ENCODE peak calls at places on chromosomes 7 and 10, in nine cellular contexts. M, Z, I, F, K, U, Y, V and T are unnamed samples. For H3K4me1, the result is how much of the 10 kb centered on the place peaks cover.

GRCh38 chr10:5525581-5526271 is 965 bp downstream of the CALML3 start:
- DNase-seq in M (no peak), Z (no peak), I (no peak), F (no peak), K (no peak), U (peak), Y (no peak), V (no peak), T (no peak)

GRCh38 chr7:38973760-38974159 is 3.9 kb upstream of the POU6F2 start:
- DNase-seq in M (no peak), Z (no peak), I (no peak), F (no peak), K (no peak), U (no peak), Y (no peak), V (no peak), T (no peak)

GRCh38 chr10:25725917-25726716 is 207.9 kb upstream of the MYO3A start:
- DNase-seq in M (peak), Z (peak), I (peak), F (peak), K (no peak), U (no peak), Y (no peak), V (no peak), T (peak)

GRCh38 chr10:61643316-61643751 is 19.4 kb upstream of the CABCOCO1 start:
- DNase-seq in M (no peak), Z (peak), I (no peak), F (no peak), K (no peak), U (no peak), Y (no peak), V (no peak), T (peak)

GRCh38 chr7:105654994-105655900 is 74.0 kb upstream of the EFCAB10 start:
- DNase-seq in M (peak), Z (peak), I (no peak), F (peak), K (no peak), U (no peak), Y (peak), V (no peak), T (peak)

GRCh38 chr7:110587294-110587693 is 503.6 kb upstream of the LRRN3 start:
- DNase-seq in M (no peak), Z (no peak), I (no peak), F (no peak), K (no peak), U (no peak), Y (no peak), V (no peak), T (no peak)

GRCh38 chr7:81725496-81726117 is 44.2 kb downstream of the HGF start:
- DNase-seq in M (peak), Z (peak), I (no peak), F (no peak), K (no peak), U (no peak), Y (no peak), V (no peak), T (peak)

GRCh38 chr10:103911021-103911459 is 6.9 kb downstream of the STN1 start:
- DNase-seq in M (no peak), Z (no peak), I (no peak), F (no peak), K (no peak), U (peak), Y (no peak), V (no peak), T (no peak)

GRCh38 chr10:83917519-83918506 is 221.5 kb upstream of the GHITM start:
- DNase-seq in M (peak), Z (no peak), I (peak), F (no peak), K (no peak), U (no peak), Y (no peak), V (no peak), T (peak)

GRCh38 chr10:123588386-123588914 is 77.7 kb upstream of the GPR26 start:
- DNase-seq in M (no peak), Z (no peak), I (no peak), F (no peak), K (no peak), U (no peak), Y (no peak), V (no peak), T (no peak)

GRCh38 chr10:71080381-71081228 is 131.8 kb upstream of the UNC5B start:
- DNase-seq in M (no peak), Z (no peak), I (no peak), F (no peak), K (no peak), U (peak), Y (no peak), V (no peak), T (no peak)

GRCh38 chr7:143492043-143492471 is 14.4 kb downstream of the TAS2R41 start:
- DNase-seq in M (peak), Z (peak), I (peak), F (no peak), K (no peak), U (no peak), Y (no peak), V (no peak), T (peak)

GRCh38 chr10:96619120-96619519 is 32.3 kb upstream of the TM9SF3 start:
- DNase-seq in M (no peak), Z (no peak), I (no peak), F (no peak), K (no peak), U (no peak), Y (no peak), V (no peak), T (peak)

GRCh38 chr10:103917326-103918052 is 495 bp downstream of the STN1 start:
- DNase-seq in M (peak), Z (no peak), I (no peak), F (peak), K (peak), U (no peak), Y (peak), V (peak), T (peak)

GRCh38 chr7:105323366-105323765 is 65.4 kb downstream of the SRPK2 start:
- DNase-seq in M (no peak), Z (no peak), I (no peak), F (no peak), K (no peak), U (no peak), Y (no peak), V (no peak), T (no peak)

GRCh38 chr7:40763319-40764287 is 628.8 kb downstream of the SUGCT start:
- DNase-seq in M (no peak), Z (peak), I (no peak), F (no peak), K (no peak), U (no peak), Y (no peak), V (no peak), T (peak)

GRCh38 chr7:131562941-131563340 is 6.5 kb upstream of the PODXL start:
- DNase-seq in M (no peak), Z (no peak), I (no peak), F (no peak), K (no peak), U (no peak), Y (no peak), V (no peak), T (no peak)

GRCh38 chr10:79183468-79183865 is 114.7 kb downstream of the ZMIZ1 start:
- DNase-seq in M (no peak), Z (no peak), I (no peak), F (no peak), K (no peak), U (no peak), Y (no peak), V (no peak), T (no peak)

GRCh38 chr10:79181680-79182079 is 112.9 kb downstream of the ZMIZ1 start:
- DNase-seq in M (no peak), Z (no peak), I (no peak), F (no peak), K (no peak), U (no peak), Y (no peak), V (no peak), T (no peak)

GRCh38 chr10:79182122-79182521 is 113.4 kb downstream of the ZMIZ1 start:
- DNase-seq in M (no peak), Z (no peak), I (no peak), F (no peak), K (no peak), U (no peak), Y (no peak), V (no peak), T (no peak)

GRCh38 chr10:79184141-79184625 is 115.4 kb downstream of the ZMIZ1 start:
- DNase-seq in M (peak), Z (peak), I (peak), F (peak), K (peak), U (no peak), Y (no peak), V (no peak), T (no peak)

GRCh38 chr10:79182763-79183467 is 114.1 kb downstream of the ZMIZ1 start:
- DNase-seq in M (peak), Z (no peak), I (no peak), F (peak), K (no peak), U (no peak), Y (peak), V (no peak), T (no peak)
- H3K4me1 ChIP-seq in M (half or more), Z (half or more), I (half or more), F (half or more), K (half or more), U (half or more), Y (under half), V (under half), T (half or more)

GRCh38 chr7:157233677-157234076 is 95.0 kb downstream of the UBE3C start:
- DNase-seq in M (no peak), Z (no peak), I (no peak), F (no peak), K (no peak), U (no peak), Y (no peak), V (no peak), T (peak)

GRCh38 chr7:157234271-157234670 is 95.5 kb downstream of the UBE3C start:
- DNase-seq in M (no peak), Z (no peak), I (no peak), F (no peak), K (no peak), U (no peak), Y (no peak), V (no peak), T (no peak)

GRCh38 chr7:157224627-157225026 is 85.9 kb downstream of the UBE3C start:
- DNase-seq in M (peak), Z (peak), I (no peak), F (no peak), K (no peak), U (no peak), Y (no peak), V (no peak), T (peak)

DNA sequence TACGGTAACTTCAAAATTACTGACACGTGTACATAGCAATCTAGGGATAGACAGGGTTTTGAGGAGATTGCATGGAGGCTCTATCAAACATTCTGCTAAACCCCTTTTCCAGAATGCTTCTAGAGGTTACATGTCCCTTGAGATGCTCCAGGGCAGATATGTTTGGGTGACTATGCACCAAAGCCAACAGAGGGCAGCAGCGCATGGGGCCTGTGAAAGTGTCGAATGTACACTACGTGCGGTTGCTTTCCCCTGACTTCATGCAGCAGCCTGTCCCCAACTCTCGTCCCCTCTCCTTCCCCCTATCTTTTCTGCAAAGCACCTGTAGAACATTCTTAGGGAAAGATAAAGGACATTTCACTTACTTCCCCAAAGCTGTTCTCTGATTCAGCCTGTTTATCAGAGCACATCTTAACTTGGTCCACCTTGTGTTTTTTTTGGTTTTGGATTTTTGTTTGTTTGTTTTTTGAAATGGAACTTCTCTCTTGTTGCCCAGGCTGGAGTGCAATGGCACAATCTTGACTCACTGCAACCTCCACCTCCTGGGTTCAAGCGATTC is 90.2 kb downstream of the UBE3C start:
- DNase-seq in M (peak), Z (peak), I (no peak), F (peak), K (no peak), U (no peak), Y (no peak), V (no peak), T (peak)
- TF ChIP-seq CTCF in M (peak), Z (peak), I (peak), F (no peak), K (peak), U (peak), Y (no peak), V (peak), T (peak)

GRCh38 chr10:113019096-113019495 is 69.0 kb downstream of the TCF7L2 start:
- DNase-seq in M (no peak), Z (no peak), I (no peak), F (no peak), K (no peak), U (no peak), Y (no peak), V (no peak), T (no peak)
- H3K4me1 ChIP-seq in M (under half), Z (under half), I (under half), F (half or more), K (half or more), U (half or more), Y (under half), V (under half), T (under half)

DNA sequence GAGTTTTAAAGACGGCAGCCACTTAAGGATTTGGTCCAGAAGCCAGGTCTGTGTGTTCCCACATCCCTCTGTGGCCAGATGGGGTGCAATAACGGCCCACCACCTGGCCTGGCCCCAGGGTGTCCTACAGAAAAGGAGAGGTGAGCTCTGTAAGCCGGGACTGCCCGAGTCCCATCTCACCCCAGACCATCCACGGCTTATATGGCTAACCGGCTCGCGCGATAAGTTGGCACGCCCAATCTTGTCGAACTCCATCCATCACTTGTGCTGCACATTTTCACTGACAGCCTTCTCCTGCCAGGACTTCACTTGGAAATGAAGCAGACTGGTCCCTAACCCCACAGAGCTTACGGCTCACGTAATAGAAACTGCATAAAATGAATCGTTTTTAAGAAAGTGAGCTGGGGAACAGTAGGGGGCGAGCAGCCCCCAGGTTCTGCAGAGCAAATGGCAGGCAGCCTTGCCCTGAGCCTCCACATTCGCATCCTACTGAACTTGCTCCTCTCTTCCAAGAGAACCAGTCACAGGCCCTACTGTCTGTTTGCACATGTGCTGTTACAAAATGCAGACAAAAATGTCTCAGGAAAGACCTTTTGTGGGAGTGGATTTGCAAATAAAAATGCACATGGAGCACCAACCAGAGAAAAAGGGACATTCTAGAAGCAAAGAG is 98.2 kb downstream of the TNS3 start:
- DNase-seq in M (no peak), Z (peak), I (no peak), F (no peak), K (no peak), U (peak), Y (peak), V (no peak), T (peak)
- TF ChIP-seq CTCF in M (peak), Z (peak), I (peak), F (no peak), K (peak), U (no peak), Y (no peak), V (no peak), T (peak)

DNA sequence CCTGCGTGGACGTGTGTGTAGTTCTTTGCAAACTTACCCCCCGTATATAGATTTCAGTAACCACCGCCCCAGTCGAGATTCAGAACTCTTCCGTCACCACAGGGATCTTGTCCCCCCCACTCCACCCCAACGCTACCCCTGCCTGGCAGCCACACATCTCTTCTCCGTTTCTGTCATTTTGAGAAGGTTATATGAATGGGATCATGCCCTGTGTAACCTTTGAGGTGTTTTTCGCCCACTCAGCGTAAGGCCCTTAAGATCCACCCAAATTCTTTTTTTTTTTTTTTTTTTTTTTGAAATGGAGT is 83.4 kb downstream of the ELFN1 start:
- DNase-seq in M (no peak), Z (no peak), I (no peak), F (no peak), K (no peak), U (no peak), Y (no peak), V (no peak), T (no peak)
- H3K4me1 ChIP-seq in M (under half), Z (under half), I (under half), F (under half), K (under half), U (under half), Y (under half), V (under half), T (under half)

DNA sequence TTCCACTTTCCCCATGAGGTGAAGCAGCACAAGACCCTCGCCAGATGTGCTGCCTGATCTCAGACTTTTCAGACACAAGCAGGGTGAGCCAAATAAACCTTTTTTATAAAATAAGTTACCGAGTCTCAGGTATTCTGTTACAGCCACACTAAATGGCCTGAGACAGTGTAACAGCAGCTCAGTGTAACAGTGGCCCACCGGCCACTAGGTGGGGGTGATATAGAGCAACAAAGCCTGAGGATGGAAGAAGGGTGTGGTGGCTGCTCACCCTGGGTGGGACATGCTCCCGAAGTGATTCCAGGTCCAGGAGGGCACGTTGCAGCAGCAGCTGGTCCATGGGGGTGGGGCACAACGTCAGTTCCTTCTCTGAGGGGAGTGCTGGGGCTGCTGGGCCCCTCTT is 44.6 kb downstream of the BMS1 start:
- DNase-seq in M (no peak), Z (no peak), I (no peak), F (no peak), K (no peak), U (no peak), Y (no peak), V (no peak), T (no peak)
- TF ChIP-seq CTCF in M (no peak), Z (peak), I (peak), F (no peak), K (no peak), U (no peak), Y (no peak), V (no peak), T (no peak)